ENCODE peak calls at places on chromosome 6, in eight cellular contexts. E is SK-N-SH, B is OCI-LY7, T is GM23338, U is PC-3, A is neural progenitor cell, P is GM23248, H is hepatocyte. S is an unnamed sample.

GRCh38 chr6:21998539-21998938 is 298.3 kb downstream of the PRL start:
- DNase-seq in E (no peak), B (no peak), T (no peak), U (no peak), A (no peak), P (no peak), H (no peak), S (no peak)

GRCh38 chr6:42368156-42368555 is 83.6 kb downstream of the TRERF1 start:
- DNase-seq in E (no peak), B (no peak), T (no peak), U (no peak), A (no peak), P (no peak), H (no peak), S (no peak)

GRCh38 chr6:46867411-46867810 is 54.3 kb downstream of the ADGRF5 start:
- DNase-seq in E (no peak), B (no peak), T (no peak), U (peak), A (no peak), P (peak), H (no peak), S (no peak)

GRCh38 chr6:27777126-27777525 is 135.1 kb downstream of the OR2B2 start:
- DNase-seq in E (no peak), B (no peak), T (no peak), U (no peak), A (no peak), P (no peak), H (no peak), S (no peak)

GRCh38 chr6:158744986-158745430 is 74.2 kb downstream of the EZR start:
- DNase-seq in E (peak), B (no peak), T (no peak), U (no peak), A (no peak), P (no peak), H (no peak), S (no peak)

GRCh38 chr6:43845646-43846045 is 75.6 kb downstream of the VEGFA start:
- DNase-seq in E (no peak), B (no peak), T (no peak), U (peak), A (no peak), P (no peak), H (no peak), S (no peak)

GRCh38 chr6:160974304-160974771 is 17.2 kb upstream of the MAP3K4 start:
- DNase-seq in E (no peak), B (no peak), T (no peak), U (no peak), A (no peak), P (peak), H (peak), S (no peak)

GRCh38 chr6:26336355-26337198 is 28.4 kb upstream of the BTN3A2 start:
- DNase-seq in E (no peak), B (peak), T (no peak), U (peak), A (no peak), P (peak), H (no peak), S (no peak)

DNA sequence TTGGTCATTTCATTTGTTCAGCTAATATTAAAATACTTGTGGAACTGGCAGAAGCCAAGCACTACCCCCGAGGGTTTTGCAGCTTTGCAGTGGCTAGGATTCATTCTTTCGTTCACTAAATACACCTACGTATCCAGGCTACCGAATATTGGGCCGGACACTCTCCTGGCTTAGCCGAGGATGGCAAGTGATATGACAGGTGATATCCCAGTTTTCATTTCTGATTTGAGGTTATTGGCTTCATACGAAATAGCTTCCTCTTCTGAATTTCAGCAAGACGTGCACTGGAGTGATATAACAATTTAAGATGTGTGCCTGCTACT is 536 bp upstream of the MTFR2 start:
- DNase-seq in E (no peak), B (no peak), T (no peak), U (no peak), A (no peak), P (no peak), H (no peak), S (no peak)
- H3K27ac ChIP-seq in E (peak), B (peak), T (no peak), U (peak), A (no peak), P (peak), H (peak), S (peak)

DNA sequence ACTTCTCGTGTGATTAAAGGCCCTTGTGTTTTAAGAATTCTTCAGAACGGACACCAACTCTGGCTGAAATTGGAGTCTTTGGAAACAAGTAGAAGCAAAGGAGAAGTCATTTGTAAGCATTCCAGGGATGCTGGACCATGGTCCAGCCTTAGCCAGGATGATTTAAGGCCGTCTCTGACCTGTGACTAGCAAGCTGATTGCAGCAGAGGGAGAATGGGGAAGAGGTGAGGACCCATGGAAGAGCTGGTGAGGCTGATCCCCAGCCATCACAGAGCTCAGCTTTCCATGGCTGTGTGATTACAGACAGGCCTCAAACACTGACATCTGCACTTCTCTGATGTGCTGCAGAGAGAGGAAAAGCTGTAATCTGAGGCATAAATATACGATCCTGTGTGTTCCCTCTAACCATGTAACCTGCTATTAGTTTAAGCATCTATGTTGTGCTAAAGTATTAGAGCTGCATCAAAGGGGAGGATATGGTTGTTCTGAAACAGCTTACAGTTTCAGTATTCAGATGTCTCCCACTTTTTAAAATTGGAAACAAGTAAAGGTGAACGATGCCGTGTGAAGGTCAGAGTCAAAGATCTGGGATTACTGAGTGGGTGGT is 7.5 kb downstream of the PLEKHG1 start:
- DNase-seq in E (no peak), B (no peak), T (no peak), U (no peak), A (no peak), P (no peak), H (no peak), S (no peak)
- TF ChIP-seq EZH2phosphoT487 in E (no peak), B (no peak), T (no peak), U (no peak), A (no peak), P (no peak), H (no peak), S (no peak)

DNA sequence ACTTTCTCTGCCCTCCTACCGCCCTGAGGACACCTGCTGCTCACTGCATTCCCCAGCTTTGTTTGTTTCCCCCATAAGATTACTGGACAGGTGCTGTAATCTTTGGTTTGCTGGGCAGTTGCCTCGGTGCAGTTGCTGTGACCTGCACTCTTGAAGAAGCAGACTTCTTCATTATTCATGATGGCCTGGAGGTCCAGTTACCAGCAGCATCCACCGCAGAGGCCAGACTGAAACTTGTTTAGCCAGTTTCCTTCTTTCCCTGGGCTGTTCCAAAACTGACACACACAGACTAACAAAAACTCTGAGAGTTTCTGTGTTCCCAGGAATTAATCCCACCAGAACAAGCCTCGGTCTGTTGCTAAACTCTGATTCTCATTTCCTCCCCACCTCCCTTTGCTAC is 144.1 kb downstream of the QRSL1 start:
- DNase-seq in E (no peak), B (no peak), T (no peak), U (peak), A (no peak), P (no peak), H (peak), S (no peak)
- H3K27ac ChIP-seq in E (no peak), B (no peak), T (no peak), U (peak), A (no peak), P (no peak), H (peak), S (no peak)

GRCh38 chr6:13926378-13926777 is 1.6 kb downstream of the RNF182 start:
- DNase-seq in E (no peak), B (no peak), T (no peak), U (no peak), A (no peak), P (no peak), H (no peak), S (no peak)

GRCh38 chr6:13924146-13924948 is 405 bp upstream of the RNF182 start:
- DNase-seq in E (peak), B (no peak), T (peak), U (peak), A (peak), P (peak), H (peak), S (no peak)

GRCh38 chr6:13927203-13927602 is 2.5 kb downstream of the RNF182 start:
- DNase-seq in E (no peak), B (no peak), T (peak), U (peak), A (no peak), P (no peak), H (no peak), S (no peak)

GRCh38 chr6:13923527-13924145 is 1.1 kb upstream of the RNF182 start:
- DNase-seq in E (no peak), B (no peak), T (no peak), U (peak), A (no peak), P (peak), H (no peak), S (no peak)

DNA sequence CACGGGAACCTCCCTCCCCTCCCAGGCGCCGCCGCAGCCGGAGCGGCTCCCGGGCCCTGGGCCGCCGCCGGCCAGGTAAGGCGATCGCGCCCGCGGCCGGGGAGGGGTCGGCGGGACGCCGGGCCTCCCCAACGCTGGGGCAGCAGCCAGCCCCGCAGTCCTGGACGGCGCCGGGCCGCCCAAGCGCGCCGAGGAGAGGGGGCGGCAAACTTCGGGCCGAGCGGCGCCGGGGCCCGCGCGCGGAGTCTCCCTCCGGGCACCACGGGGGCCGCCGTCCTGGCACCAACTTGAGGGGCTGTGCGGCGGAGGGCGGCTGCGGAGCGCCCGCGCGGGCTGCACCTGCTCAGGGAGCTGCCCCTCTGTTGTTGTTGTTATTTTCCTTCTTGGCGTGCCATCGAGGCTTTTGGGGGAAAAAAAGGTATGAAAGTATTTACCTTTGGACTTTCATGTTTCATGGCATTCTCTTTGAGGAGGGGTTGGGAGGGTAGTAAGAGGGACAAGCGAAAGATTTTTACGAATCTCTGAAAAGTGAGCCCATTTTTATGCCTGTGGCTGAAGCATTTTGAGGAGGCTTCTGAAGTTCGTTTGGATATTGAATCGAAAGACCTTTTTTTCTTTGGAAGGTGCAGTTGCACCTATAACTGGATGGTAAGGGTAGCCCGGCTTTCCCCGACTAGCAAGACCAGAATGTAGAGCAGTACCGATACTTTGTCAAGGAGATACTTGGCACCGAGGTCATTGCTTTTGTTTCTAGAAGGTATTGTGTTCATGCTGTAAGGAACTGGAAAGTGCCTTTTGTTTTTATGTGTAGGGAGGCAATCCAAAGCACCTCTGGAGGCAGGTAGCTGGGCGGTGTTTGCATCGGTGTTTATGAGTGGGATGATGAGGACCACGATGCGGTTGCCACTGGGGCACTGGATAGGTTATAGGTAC is at the start of gene RNF182:
- DNase-seq in E (peak), B (no peak), T (peak), U (peak), A (peak), P (peak), H (no peak), S (no peak)
- TF ChIP-seq EZH2phosphoT487 in E (no peak), B (no peak), T (no peak), U (no peak), A (no peak), P (no peak), H (peak), S (no peak)

S was measured in HCT116.